ENCODE peak calls at places on chromosomes 4 and X, in seven cellular contexts. One of them, this sample, is unnamed.

GRCh38 chr4:82380344-82380743 is 6.6 kb upstream of the HNRNPD start:
- DNase-seq in HFFc6: no peak
- DNase-seq in AG04450: no peak
- DNase-seq in D341Med: no peak
- DNase-seq in mammary epithelial cell: peak; percentile 96
- DNase-seq in activated naive CD4-positive, alpha-beta T cell treated with anti-CD3 and anti-CD28 coated beads for 36 hours: no peak
- DNase-seq in CD8-positive, alpha-beta memory T cell: no peak
- DNase-seq in this sample: no peak

GRCh38 chr4:107997794-107998193 is 8.1 kb downstream of the HADH start:
- DNase-seq in HFFc6: no peak
- DNase-seq in AG04450: no peak
- DNase-seq in D341Med: no peak
- DNase-seq in mammary epithelial cell: no peak
- DNase-seq in activated naive CD4-positive, alpha-beta T cell treated with anti-CD3 and anti-CD28 coated beads for 36 hours: no peak
- DNase-seq in CD8-positive, alpha-beta memory T cell: no peak
- DNase-seq in this sample: no peak

GRCh38 chrX:136765957-136766356 is 14.8 kb downstream of the ARHGEF6 start:
- DNase-seq in HFFc6: no peak
- DNase-seq in AG04450: no peak
- DNase-seq in D341Med: no peak
- DNase-seq in mammary epithelial cell: no peak
- DNase-seq in activated naive CD4-positive, alpha-beta T cell treated with anti-CD3 and anti-CD28 coated beads for 36 hours: no peak
- DNase-seq in CD8-positive, alpha-beta memory T cell: no peak
- DNase-seq in this sample: no peak

GRCh38 chr4:1631136-1631535 is 53.0 kb downstream of the FAM53A start:
- DNase-seq in HFFc6: no peak
- DNase-seq in AG04450: no peak
- DNase-seq in D341Med: no peak
- DNase-seq in mammary epithelial cell: no peak
- DNase-seq in activated naive CD4-positive, alpha-beta T cell treated with anti-CD3 and anti-CD28 coated beads for 36 hours: no peak
- DNase-seq in CD8-positive, alpha-beta memory T cell: no peak
- DNase-seq in this sample: no peak

GRCh38 chr4:146972036-146972435 is 26.4 kb upstream of the TTC29 start:
- DNase-seq in HFFc6: no peak
- DNase-seq in AG04450: no peak
- DNase-seq in D341Med: no peak
- DNase-seq in mammary epithelial cell: no peak
- DNase-seq in activated naive CD4-positive, alpha-beta T cell treated with anti-CD3 and anti-CD28 coated beads for 36 hours: no peak
- DNase-seq in CD8-positive, alpha-beta memory T cell: no peak
- DNase-seq in this sample: no peak

GRCh38 chrX:53133400-53133799 is 39.5 kb downstream of the KANTR start:
- DNase-seq in HFFc6: no peak
- DNase-seq in AG04450: no peak
- DNase-seq in D341Med: no peak
- DNase-seq in mammary epithelial cell: peak; percentile 68
- DNase-seq in activated naive CD4-positive, alpha-beta T cell treated with anti-CD3 and anti-CD28 coated beads for 36 hours: no peak
- DNase-seq in CD8-positive, alpha-beta memory T cell: no peak
- DNase-seq in this sample: no peak

GRCh38 chr4:41507292-41507933 is 30.5 kb upstream of the LIMCH1 start:
- DNase-seq in HFFc6: peak; percentile 20
- DNase-seq in AG04450: no peak
- DNase-seq in D341Med: no peak
- DNase-seq in mammary epithelial cell: no peak
- DNase-seq in activated naive CD4-positive, alpha-beta T cell treated with anti-CD3 and anti-CD28 coated beads for 36 hours: no peak
- DNase-seq in CD8-positive, alpha-beta memory T cell: no peak
- DNase-seq in this sample: no peak

GRCh38 chr4:138953962-138954371 is 61.6 kb upstream of the NOCT start:
- DNase-seq in HFFc6: peak; percentile 55
- DNase-seq in AG04450: peak; percentile 53
- DNase-seq in D341Med: no peak
- DNase-seq in mammary epithelial cell: peak; percentile 95
- DNase-seq in activated naive CD4-positive, alpha-beta T cell treated with anti-CD3 and anti-CD28 coated beads for 36 hours: no peak
- DNase-seq in CD8-positive, alpha-beta memory T cell: no peak
- DNase-seq in this sample: no peak

GRCh38 chr4:39526810-39527295 is 386 bp downstream of the UGDH start:
- DNase-seq in HFFc6: no peak
- DNase-seq in AG04450: no peak
- DNase-seq in D341Med: no peak
- DNase-seq in mammary epithelial cell: no peak
- DNase-seq in activated naive CD4-positive, alpha-beta T cell treated with anti-CD3 and anti-CD28 coated beads for 36 hours: peak; percentile 47
- DNase-seq in CD8-positive, alpha-beta memory T cell: peak; percentile 18
- DNase-seq in this sample: peak; percentile 47

GRCh38 chr4:1862055-1862911 is 6.3 kb upstream of the LETM1 start:
- DNase-seq in HFFc6: no peak
- DNase-seq in AG04450: no peak
- DNase-seq in D341Med: no peak
- DNase-seq in mammary epithelial cell: no peak
- DNase-seq in activated naive CD4-positive, alpha-beta T cell treated with anti-CD3 and anti-CD28 coated beads for 36 hours: no peak
- DNase-seq in CD8-positive, alpha-beta memory T cell: peak; percentile 22
- DNase-seq in this sample: no peak

GRCh38 chr4:74418063-74418670 is 26.8 kb upstream of the AREG start:
- DNase-seq in HFFc6: peak; percentile 80
- DNase-seq in AG04450: peak; percentile 16
- DNase-seq in D341Med: no peak
- DNase-seq in mammary epithelial cell: peak; percentile 94
- DNase-seq in activated naive CD4-positive, alpha-beta T cell treated with anti-CD3 and anti-CD28 coated beads for 36 hours: no peak
- DNase-seq in CD8-positive, alpha-beta memory T cell: no peak
- DNase-seq in this sample: no peak

GRCh38 chr4:17166954-17167353 is 268.5 kb upstream of the LDB2 start:
- DNase-seq in HFFc6: peak; percentile 36
- DNase-seq in AG04450: no peak
- DNase-seq in D341Med: no peak
- DNase-seq in mammary epithelial cell: no peak
- DNase-seq in activated naive CD4-positive, alpha-beta T cell treated with anti-CD3 and anti-CD28 coated beads for 36 hours: no peak
- DNase-seq in CD8-positive, alpha-beta memory T cell: no peak
- DNase-seq in this sample: no peak

GRCh38 chrX:41276661-41277506 is 57.1 kb upstream of the DDX3X start:
- DNase-seq in HFFc6: no peak
- DNase-seq in AG04450: no peak
- DNase-seq in D341Med: no peak
- DNase-seq in mammary epithelial cell: no peak
- DNase-seq in activated naive CD4-positive, alpha-beta T cell treated with anti-CD3 and anti-CD28 coated beads for 36 hours: peak; percentile 9
- DNase-seq in CD8-positive, alpha-beta memory T cell: no peak
- DNase-seq in this sample: no peak

GRCh38 chr4:67393699-67394281 is 151.5 kb downstream of the CENPC start:
- DNase-seq in HFFc6: peak; percentile 11
- DNase-seq in AG04450: peak; percentile 16
- DNase-seq in D341Med: no peak
- DNase-seq in mammary epithelial cell: peak; percentile 1
- DNase-seq in activated naive CD4-positive, alpha-beta T cell treated with anti-CD3 and anti-CD28 coated beads for 36 hours: peak; percentile 21
- DNase-seq in CD8-positive, alpha-beta memory T cell: no peak
- DNase-seq in this sample: no peak

GRCh38 chrX:24264383-24264782 is 49.5 kb downstream of the SUPT20HL2 start:
- DNase-seq in HFFc6: no peak
- DNase-seq in AG04450: no peak
- DNase-seq in D341Med: no peak
- DNase-seq in mammary epithelial cell: peak; percentile 24
- DNase-seq in activated naive CD4-positive, alpha-beta T cell treated with anti-CD3 and anti-CD28 coated beads for 36 hours: no peak
- DNase-seq in CD8-positive, alpha-beta memory T cell: no peak
- DNase-seq in this sample: no peak

GRCh38 chr4:4855293-4856070 is 4.0 kb upstream of the MSX1 start:
- DNase-seq in HFFc6: no peak
- DNase-seq in AG04450: no peak
- DNase-seq in D341Med: no peak
- DNase-seq in mammary epithelial cell: no peak
- DNase-seq in activated naive CD4-positive, alpha-beta T cell treated with anti-CD3 and anti-CD28 coated beads for 36 hours: no peak
- DNase-seq in CD8-positive, alpha-beta memory T cell: no peak
- DNase-seq in this sample: no peak

GRCh38 chr4:108172231-108172779 is 3.6 kb upstream of the LEF1 start:
- DNase-seq in HFFc6: no peak
- DNase-seq in AG04450: no peak
- DNase-seq in D341Med: peak; percentile 74
- DNase-seq in mammary epithelial cell: no peak
- DNase-seq in activated naive CD4-positive, alpha-beta T cell treated with anti-CD3 and anti-CD28 coated beads for 36 hours: peak; percentile 42
- DNase-seq in CD8-positive, alpha-beta memory T cell: no peak
- DNase-seq in this sample: peak; percentile 83

GRCh38 chr4:183185018-183185417 is 86.0 kb downstream of the WWC2 start:
- DNase-seq in HFFc6: no peak
- DNase-seq in AG04450: no peak
- DNase-seq in D341Med: no peak
- DNase-seq in mammary epithelial cell: no peak
- DNase-seq in activated naive CD4-positive, alpha-beta T cell treated with anti-CD3 and anti-CD28 coated beads for 36 hours: peak; percentile 26
- DNase-seq in CD8-positive, alpha-beta memory T cell: no peak
- DNase-seq in this sample: no peak

GRCh38 chr4:86661006-86661405 is 66.9 kb downstream of the PTPN13 start:
- DNase-seq in HFFc6: no peak
- DNase-seq in AG04450: no peak
- DNase-seq in D341Med: no peak
- DNase-seq in mammary epithelial cell: no peak
- DNase-seq in activated naive CD4-positive, alpha-beta T cell treated with anti-CD3 and anti-CD28 coated beads for 36 hours: no peak
- DNase-seq in CD8-positive, alpha-beta memory T cell: no peak
- DNase-seq in this sample: no peak

GRCh38 chr4:151034829-151035228 is 19.7 kb upstream of the LRBA start:
- DNase-seq in HFFc6: no peak
- DNase-seq in AG04450: no peak
- DNase-seq in D341Med: no peak
- DNase-seq in mammary epithelial cell: no peak
- DNase-seq in activated naive CD4-positive, alpha-beta T cell treated with anti-CD3 and anti-CD28 coated beads for 36 hours: no peak
- DNase-seq in CD8-positive, alpha-beta memory T cell: no peak
- DNase-seq in this sample: no peak

GRCh38 chr4:100168521-100168920 is 21.7 kb downstream of the DDIT4L start:
- DNase-seq in HFFc6: peak; percentile 55
- DNase-seq in AG04450: no peak
- DNase-seq in D341Med: no peak
- DNase-seq in mammary epithelial cell: no peak
- DNase-seq in activated naive CD4-positive, alpha-beta T cell treated with anti-CD3 and anti-CD28 coated beads for 36 hours: no peak
- DNase-seq in CD8-positive, alpha-beta memory T cell: no peak
- DNase-seq in this sample: no peak

GRCh38 chrX:150504399-150505186 is 63.8 kb upstream of the MTM1 start:
- DNase-seq in HFFc6: peak; percentile 0
- DNase-seq in AG04450: no peak
- DNase-seq in D341Med: no peak
- DNase-seq in mammary epithelial cell: no peak
- DNase-seq in activated naive CD4-positive, alpha-beta T cell treated with anti-CD3 and anti-CD28 coated beads for 36 hours: no peak
- DNase-seq in CD8-positive, alpha-beta memory T cell: no peak
- DNase-seq in this sample: no peak